ENCODE peak calls at places on chromosome 6, in ten cellular contexts. F is cardiac muscle cell; K is fibroblast of the aortic adventitia; L is stimulated activated CD8-positive, alpha-beta memory T cell treated with anti-CD3 and anti-CD28 coated beads, Interleukin-15, amount 100 ng/mL, for 24 hours; B is left cardiac atrium; R is NCI-H1694 treated with DMSO at 0.1 percent for 48 hours; Z is germinal center; I is GM13977; P is GM12865; D is AML-193. G is an unnamed sample.

GRCh38 chr6:35014341-35014740 is 125.3 kb downstream of the ANKS1A start:
- DNase-seq in F (no peak), Z (no peak), D (no peak), B (no peak), K (no peak), P (no peak), I (no peak), R (no peak), L (no peak), G (no peak)

GRCh38 chr6:133430530-133430929 is 189.4 kb downstream of the EYA4 start:
- DNase-seq in Z (no peak), K (no peak), R (no peak), B (no peak), F (no peak), I (no peak), L (no peak), D (no peak), P (no peak), G (no peak)

GRCh38 chr6:166514196-166514595 is 72.3 kb downstream of the RAMACL start:
- DNase-seq in D (no peak), R (no peak), Z (no peak), B (no peak), I (no peak), K (no peak), P (no peak), L (no peak), F (no peak), G (no peak)

GRCh38 chr6:144659202-144659731 is 374.1 kb downstream of the UTRN start:
- DNase-seq in R (no peak), D (peak; percentile 44), B (no peak), K (peak; percentile 46), I (no peak), F (peak; percentile 80), L (no peak), Z (no peak), P (peak; percentile 45), G (no peak)

GRCh38 chr6:152170702-152171667 is 363.5 kb downstream of the ESR1 start:
- DNase-seq in P (peak; percentile 93), I (peak; percentile 60), K (peak; percentile 77), F (peak; percentile 93), R (no peak), Z (no peak), L (no peak), D (no peak), B (no peak), G (no peak)

GRCh38 chr6:85506441-85507093 is 56.7 kb downstream of the NT5E start:
- DNase-seq in P (peak; percentile 21), L (no peak), D (no peak), I (no peak), B (no peak), F (no peak), R (no peak), Z (no peak), K (no peak), G (no peak)

GRCh38 chr6:126015869-126016268 is 29.5 kb downstream of the TRMT11 start:
- DNase-seq in P (no peak), K (peak; percentile 26), R (no peak), D (no peak), Z (no peak), L (no peak), B (no peak), I (no peak), F (no peak), G (peak; percentile 7)

GRCh38 chr6:90219168-90219985 is 77.3 kb downstream of the BACH2 start:
- DNase-seq in B (peak; percentile 32), K (peak; percentile 96), L (no peak), P (no peak), D (no peak), F (peak; percentile 86), R (peak; percentile 95), I (no peak), Z (no peak), G (peak; percentile 66)

GRCh38 chr6:91476000-91476399 is 889.1 kb upstream of the MAP3K7 start:
- DNase-seq in P (peak; percentile 32), Z (no peak), I (peak; percentile 16), K (no peak), F (peak; percentile 37), R (peak; percentile 2), B (no peak), D (no peak), L (no peak), G (no peak)

GRCh38 chr6:2659882-2660281 is 90.8 kb downstream of the MYLK4 start:
- DNase-seq in P (no peak), B (no peak), I (no peak), R (no peak), F (no peak), Z (no peak), L (no peak), K (no peak), D (no peak), G (no peak)

GRCh38 chr6:7051780-7052440 is 55.9 kb upstream of the RREB1 start:
- DNase-seq in L (no peak), I (peak; percentile 80), K (no peak), Z (peak; percentile 73), R (peak; percentile 39), P (peak; percentile 39), F (peak; percentile 52), D (no peak), B (peak; percentile 50), G (peak; percentile 64)

GRCh38 chr6:116773886-116774285 is 8.4 kb upstream of the FAM162B start:
- DNase-seq in F (no peak), D (no peak), Z (no peak), K (no peak), B (no peak), L (no peak), R (no peak), P (no peak), I (no peak), G (no peak)

GRCh38 chr6:28635547-28636158 is 110.0 kb downstream of the GPX5 start:
- DNase-seq in R (no peak), B (no peak), D (no peak), P (no peak), F (no peak), Z (no peak), K (no peak), I (no peak), L (no peak), G (no peak)